ENCODE peak calls at places on chromosomes 6 and 20, in seven cellular contexts. Y, R, F, S, C, X and H are unnamed samples.
A peak's percentile ranks its signal among the peaks of the same experiment; 100 is the strongest.

GRCh38 chr6:152727507-152727906 is 23.1 kb upstream of the VIP start:
- DNase-seq in Y (no peak), R (no peak), F (no peak), S (no peak), C (no peak), X (no peak), H (no peak)

GRCh38 chr6:33975631-33976424 is 170.1 kb downstream of the GRM4 start:
- DNase-seq in Y (no peak), R (no peak), F (no peak), S (no peak), C (no peak), X (peak; percentile 35), H (no peak)

GRCh38 chr6:170068496-170068895 is 222.4 kb downstream of the DLL1 start:
- DNase-seq in Y (no peak), R (no peak), F (no peak), S (no peak), C (no peak), X (peak; percentile 53), H (no peak)

GRCh38 chr6:135419162-135419561 is 78.4 kb downstream of the AHI1 start:
- DNase-seq in Y (peak; percentile 85), R (no peak), F (peak; percentile 88), S (no peak), C (no peak), X (no peak), H (peak; percentile 26)

GRCh38 chr20:19961298-19961697 is 55.9 kb upstream of the NAA20 start:
- DNase-seq in Y (no peak), R (no peak), F (no peak), S (no peak), C (no peak), X (no peak), H (no peak)

GRCh38 chr6:16292942-16293341 is 54.6 kb downstream of the GMPR start:
- DNase-seq in Y (no peak), R (no peak), F (no peak), S (no peak), C (no peak), X (no peak), H (no peak)

GRCh38 chr6:37473364-37474095 is 26.2 kb downstream of the CCDC167 start:
- DNase-seq in Y (peak; percentile 54), R (peak; percentile 92), F (no peak), S (no peak), C (peak; percentile 80), X (no peak), H (no peak)

GRCh38 chr20:52031206-52031573 is 160.4 kb downstream of the ZFP64 start:
- DNase-seq in Y (peak; percentile 28), R (no peak), F (no peak), S (no peak), C (no peak), X (no peak), H (no peak)

GRCh38 chr6:150813319-150813992 is 52.0 kb upstream of the MTHFD1L start:
- DNase-seq in Y (peak; percentile 74), R (no peak), F (peak; percentile 6), S (no peak), C (no peak), X (no peak), H (no peak)

GRCh38 chr6:29236634-29237033 is 64.9 kb upstream of the OR14J1 start:
- DNase-seq in Y (no peak), R (no peak), F (no peak), S (no peak), C (no peak), X (no peak), H (no peak)

GRCh38 chr20:33211817-33212424 is 5.2 kb upstream of the BPIFA3 start:
- DNase-seq in Y (peak; percentile 26), R (peak; percentile 81), F (peak; percentile 34), S (no peak), C (peak; percentile 47), X (no peak), H (no peak)

GRCh38 chr20:51095755-51096509 is 73.0 kb upstream of the KCNG1 start:
- DNase-seq in Y (peak; percentile 13), R (no peak), F (no peak), S (no peak), C (no peak), X (no peak), H (no peak)

GRCh38 chr20:60062431-60063336 is 104.5 kb downstream of the CDH26 start:
- DNase-seq in Y (peak; percentile 77), R (no peak), F (peak; percentile 78), S (no peak), C (no peak), X (no peak), H (peak; percentile 91)

GRCh38 chr6:140486468-140487361 is 1112.3 kb upstream of the CITED2 start:
- DNase-seq in Y (peak; percentile 72), R (no peak), F (peak; percentile 22), S (no peak), C (no peak), X (no peak), H (no peak)

GRCh38 chr6:148528292-148528691 is 185.7 kb downstream of the SASH1 start:
- DNase-seq in Y (peak; percentile 23), R (no peak), F (no peak), S (no peak), C (no peak), X (no peak), H (no peak)

GRCh38 chr20:31691646-31692275 is 30.9 kb downstream of the BCL2L1 start:
- DNase-seq in Y (peak; percentile 84), R (no peak), F (no peak), S (no peak), C (no peak), X (no peak), H (peak; percentile 70)

GRCh38 chr6:89122625-89123024 is 4.8 kb upstream of the SRSF12 start:
- DNase-seq in Y (peak; percentile 23), R (peak; percentile 19), F (no peak), S (no peak), C (no peak), X (no peak), H (no peak)

GRCh38 chr20:53948383-53949318 is 121.7 kb downstream of the BCAS1 start:
- DNase-seq in Y (no peak), R (no peak), F (no peak), S (no peak), C (no peak), X (no peak), H (no peak)

GRCh38 chr20:46058656-46059281 is 29.8 kb downstream of the SLC12A5 start:
- DNase-seq in Y (no peak), R (no peak), F (no peak), S (no peak), C (no peak), X (no peak), H (no peak)

GRCh38 chr20:19958923-19959322 is 58.2 kb upstream of the NAA20 start:
- DNase-seq in Y (no peak), R (no peak), F (no peak), S (no peak), C (no peak), X (no peak), H (no peak)

GRCh38 chr6:28606424-28607391 is 81.0 kb downstream of the GPX5 start:
- DNase-seq in Y (peak; percentile 80), R (peak; percentile 52), F (peak; percentile 84), S (no peak), C (no peak), X (no peak), H (no peak)

GRCh38 chr6:157271441-157271840 is 51.9 kb downstream of the TMEM242 start:
- DNase-seq in Y (no peak), R (no peak), F (no peak), S (no peak), C (no peak), X (peak; percentile 67), H (no peak)

GRCh38 chr6:27867051-27867940 is 44.9 kb downstream of the OR2B2 start:
- DNase-seq in Y (peak; percentile 72), R (no peak), F (peak; percentile 65), S (no peak), C (peak; percentile 83), X (no peak), H (no peak)

GRCh38 chr6:25490018-25490865 is 161.8 kb upstream of the SCGN start:
- DNase-seq in Y (peak; percentile 61), R (peak; percentile 86), F (peak; percentile 68), S (no peak), C (peak; percentile 75), X (peak; percentile 79), H (peak; percentile 29)
- H3K4me3 ChIP-seq in Y (no peak overlapping the region), R (no peak overlapping the region), F (no peak overlapping the region), S (no peak overlapping the region), C (no peak overlapping the region), X (no peak overlapping the region), H (no peak overlapping the region)

GRCh38 chr6:63764318-63764916 is 128.8 kb downstream of the PHF3 start:
- DNase-seq in Y (peak; percentile 18), R (peak; percentile 7), F (no peak), S (no peak), C (no peak), X (no peak), H (no peak)
- TF ChIP-seq CTCF in Y (no peak), R (peak; percentile 13), F (peak; percentile 10), S (no peak), C (peak; percentile 64), X (peak; percentile 46), H (peak; percentile 31)

GRCh38 chr6:49551126-49551865 is 828 bp downstream of the C6orf141 start:
- DNase-seq in Y (peak; percentile 50), R (no peak), F (no peak), S (no peak), C (peak; percentile 48), X (no peak), H (no peak)

GRCh38 chr6:49548613-49549304 is 1.7 kb upstream of the C6orf141 start:
- DNase-seq in Y (no peak), R (no peak), F (no peak), S (no peak), C (no peak), X (no peak), H (no peak)

GRCh38 chr6:49551866-49552129 is 1.3 kb downstream of the C6orf141 start:
- DNase-seq in Y (no peak), R (no peak), F (no peak), S (no peak), C (no peak), X (no peak), H (no peak)

GRCh38 chr6:49550413-49551125 is at the start of gene C6orf141:
- DNase-seq in Y (peak; percentile 59), R (no peak), F (no peak), S (no peak), C (peak; percentile 76), X (no peak), H (no peak)

DNA sequence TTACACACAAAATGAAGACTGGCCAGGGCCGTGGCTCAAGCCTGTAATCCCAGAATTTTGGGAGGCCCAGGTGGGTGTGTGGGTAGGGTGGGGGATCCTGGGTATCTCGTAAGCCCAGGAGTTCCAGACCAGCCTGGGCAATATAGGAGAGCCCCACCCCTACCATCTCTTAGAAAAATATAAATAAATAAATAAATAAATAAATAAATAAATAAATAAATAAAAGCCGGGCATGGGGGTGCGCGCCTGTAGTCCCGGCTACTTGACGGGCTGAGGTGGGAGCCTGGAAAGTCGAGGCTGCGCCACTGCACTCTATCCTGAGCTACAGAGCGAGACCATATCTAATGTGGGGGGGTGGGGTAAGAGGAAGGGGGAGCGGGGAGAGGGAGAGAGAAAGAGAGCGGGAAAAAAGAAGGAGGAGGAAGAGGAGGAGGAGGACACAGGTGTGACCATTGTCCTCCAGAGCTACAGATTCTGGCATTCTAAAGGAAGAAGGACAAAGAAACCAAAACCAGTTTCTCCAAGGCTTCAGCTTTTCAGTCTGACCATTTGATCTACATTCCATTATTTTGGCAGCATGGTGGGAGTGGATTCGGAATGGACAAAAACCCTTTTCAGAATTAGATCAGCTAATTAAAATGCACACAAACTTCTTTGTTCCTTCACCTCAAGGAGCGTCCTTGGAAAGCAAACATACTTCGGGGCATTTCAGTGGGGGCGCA is 616 bp upstream of the C6orf141 start:
- DNase-seq in Y (no peak), R (no peak), F (no peak), S (no peak), C (no peak), X (no peak), H (no peak)
- H3K4me3 ChIP-seq in Y (peak overlapping the region; percentile 65), R (no peak overlapping the region), F (peak overlapping the region; percentile 51), S (peak overlapping the region; percentile 53), C (peak overlapping the region; percentile 48), X (peak overlapping the region; percentile 71), H (peak overlapping the region; percentile 38)

GRCh38 chr20:38131588-38132121 is 33.4 kb downstream of the TGM2 start:
- DNase-seq in Y (no peak), R (no peak), F (no peak), S (no peak), C (no peak), X (peak; percentile 26), H (no peak)
- TF ChIP-seq CTCF in Y (no peak), R (no peak), F (no peak), S (no peak), C (no peak), X (no peak), H (no peak)